ENCODE peak calls at places on chromosomes 13 and 19, in nine cellular contexts. T is fibroblast of lung, O is neural progenitor cell, A is gastrocnemius medialis, Y is astrocyte, E is heart left ventricle, C is right lobe of liver, P is thoracic aorta, M is adrenal gland. K is an unnamed sample.

GRCh38 chr19:7899751-7900352 is 3.8 kb upstream of the MAP2K7 start:
- DNase-seq in T (no peak), O (no peak), A (no peak), Y (no peak), E (no peak), C (no peak), P (no peak), M (no peak), K (no peak)

GRCh38 chr13:76012091-76012721 is 376.1 kb downstream of the LMO7 start:
- DNase-seq in T (peak; percentile 76), O (no peak), A (no peak), Y (peak; percentile 71), E (no peak), C (no peak), P (no peak), M (no peak), K (no peak)

GRCh38 chr13:73065665-73066350 is 7.0 kb downstream of the KLF5 start:
- DNase-seq in T (no peak), O (no peak), A (no peak), Y (no peak), E (no peak), C (no peak), P (no peak), M (no peak), K (no peak)

GRCh38 chr13:93797463-93797862 is 570.9 kb downstream of the GPC6 start:
- DNase-seq in T (peak; percentile 25), O (no peak), A (no peak), Y (no peak), E (no peak), C (no peak), P (no peak), M (no peak), K (no peak)

GRCh38 chr19:19304186-19304975 is 15.9 kb downstream of the SUGP1 start:
- DNase-seq in T (no peak), O (no peak), A (no peak), Y (no peak), E (peak; percentile 59), C (no peak), P (no peak), M (peak; percentile 92), K (no peak)

GRCh38 chr13:29706923-29707322 is 111.4 kb upstream of the SLC7A1 start:
- DNase-seq in T (no peak), O (no peak), A (no peak), Y (no peak), E (no peak), C (no peak), P (no peak), M (no peak), K (no peak)

GRCh38 chr13:109900320-109900719 is 113.9 kb upstream of the IRS2 start:
- DNase-seq in T (no peak), O (peak; percentile 32), A (no peak), Y (no peak), E (no peak), C (no peak), P (no peak), M (no peak), K (no peak)

GRCh38 chr13:26946675-26947342 is 186.2 kb upstream of the GPR12 start:
- DNase-seq in T (peak; percentile 48), O (peak; percentile 75), A (no peak), Y (peak; percentile 32), E (no peak), C (no peak), P (no peak), M (no peak), K (no peak)

DNA sequence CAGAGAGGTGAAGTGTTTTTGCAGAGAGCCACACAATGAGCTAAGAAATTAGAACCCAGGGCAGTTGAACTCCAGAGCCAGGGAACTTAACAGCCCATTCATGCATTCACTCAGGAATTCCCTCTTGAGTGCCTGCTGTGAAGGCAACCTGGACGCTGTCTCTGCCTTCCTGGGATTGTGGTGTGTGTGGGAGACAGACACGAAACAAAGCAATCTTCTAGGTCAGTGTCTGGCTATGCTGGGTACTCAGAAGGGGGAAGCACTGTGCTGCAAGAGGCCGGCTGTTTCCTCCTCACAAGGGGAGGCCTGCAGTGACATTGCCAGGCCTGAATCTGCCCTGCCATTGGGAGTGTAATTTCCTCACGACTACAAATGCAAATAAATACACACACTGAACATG is 9.7 kb downstream of the BCKDHA start:
- DNase-seq in T (peak; percentile 44), O (peak; percentile 48), A (no peak), Y (peak; percentile 19), E (no peak), C (no peak), P (no peak), M (no peak), K (no peak)
- H3K27ac ChIP-seq in T (no peak overlapping the region), O (peak overlapping the region; percentile 42), A (no peak overlapping the region), Y (no peak overlapping the region), E (peak overlapping the region; percentile 68), C (no peak overlapping the region), P (no peak overlapping the region), M (no peak overlapping the region), K (no peak overlapping the region)

GRCh38 chr13:77810891-77811290 is 107.7 kb downstream of the EDNRB start:
- DNase-seq in T (no peak), O (no peak), A (no peak), Y (no peak), E (no peak), C (no peak), P (no peak), M (no peak), K (no peak)

GRCh38 chr13:77815330-77815729 is 103.3 kb downstream of the EDNRB start:
- DNase-seq in T (no peak), O (no peak), A (no peak), Y (no peak), E (no peak), C (no peak), P (no peak), M (no peak), K (no peak)

GRCh38 chr13:77811981-77812380 is 106.7 kb downstream of the EDNRB start:
- DNase-seq in T (no peak), O (no peak), A (no peak), Y (no peak), E (no peak), C (no peak), P (no peak), M (no peak), K (no peak)

DNA sequence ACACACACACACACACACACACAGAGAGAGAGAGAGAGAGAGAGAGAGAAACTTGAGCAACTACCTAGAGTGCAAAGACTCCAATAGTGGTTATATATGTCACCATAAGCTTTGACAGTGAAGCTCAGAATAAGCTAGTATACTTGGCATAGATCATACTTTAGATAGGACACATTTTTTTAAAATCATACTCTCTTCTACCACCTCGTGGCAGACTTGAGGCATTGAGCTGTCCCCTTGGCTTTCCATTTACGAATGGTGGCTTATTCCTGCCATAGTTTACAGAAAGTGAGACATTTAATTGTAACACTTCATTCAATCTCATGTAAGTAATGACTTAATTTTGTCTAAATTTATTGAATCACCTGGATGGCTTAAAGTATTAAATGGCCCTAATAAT is 108.2 kb downstream of the EDNRB start:
- DNase-seq in T (peak; percentile 12), O (no peak), A (no peak), Y (peak; percentile 6), E (no peak), C (no peak), P (no peak), M (no peak), K (no peak)
- TF ChIP-seq CTCF in T (peak; percentile 59), O (peak; percentile 33), A (no peak), Y (peak; percentile 28), E (no peak), C (peak; percentile 47), P (no peak), M (peak; percentile 51), K (no peak)

GRCh38 chr19:45094707-45095106 is 1.7 kb downstream of the PPP1R37 start:
- DNase-seq in T (no peak), O (no peak), A (no peak), Y (no peak), E (no peak), C (no peak), P (no peak), M (no peak), K (no peak)

GRCh38 chr19:45090598-45090997 is 2.4 kb upstream of the PPP1R37 start:
- DNase-seq in T (no peak), O (no peak), A (no peak), Y (no peak), E (no peak), C (no peak), P (no peak), M (no peak), K (no peak)

GRCh38 chr19:45094158-45094557 is 1.2 kb downstream of the PPP1R37 start:
- DNase-seq in T (no peak), O (no peak), A (no peak), Y (no peak), E (no peak), C (no peak), P (no peak), M (no peak), K (no peak)

GRCh38 chr19:45091031-45091918 is 1.7 kb upstream of the PPP1R37 start:
- DNase-seq in T (peak; percentile 98), O (peak; percentile 100), A (peak; percentile 97), Y (peak; percentile 97), E (peak; percentile 98), C (peak; percentile 99), P (peak; percentile 94), M (peak; percentile 99), K (peak; percentile 99)

DNA sequence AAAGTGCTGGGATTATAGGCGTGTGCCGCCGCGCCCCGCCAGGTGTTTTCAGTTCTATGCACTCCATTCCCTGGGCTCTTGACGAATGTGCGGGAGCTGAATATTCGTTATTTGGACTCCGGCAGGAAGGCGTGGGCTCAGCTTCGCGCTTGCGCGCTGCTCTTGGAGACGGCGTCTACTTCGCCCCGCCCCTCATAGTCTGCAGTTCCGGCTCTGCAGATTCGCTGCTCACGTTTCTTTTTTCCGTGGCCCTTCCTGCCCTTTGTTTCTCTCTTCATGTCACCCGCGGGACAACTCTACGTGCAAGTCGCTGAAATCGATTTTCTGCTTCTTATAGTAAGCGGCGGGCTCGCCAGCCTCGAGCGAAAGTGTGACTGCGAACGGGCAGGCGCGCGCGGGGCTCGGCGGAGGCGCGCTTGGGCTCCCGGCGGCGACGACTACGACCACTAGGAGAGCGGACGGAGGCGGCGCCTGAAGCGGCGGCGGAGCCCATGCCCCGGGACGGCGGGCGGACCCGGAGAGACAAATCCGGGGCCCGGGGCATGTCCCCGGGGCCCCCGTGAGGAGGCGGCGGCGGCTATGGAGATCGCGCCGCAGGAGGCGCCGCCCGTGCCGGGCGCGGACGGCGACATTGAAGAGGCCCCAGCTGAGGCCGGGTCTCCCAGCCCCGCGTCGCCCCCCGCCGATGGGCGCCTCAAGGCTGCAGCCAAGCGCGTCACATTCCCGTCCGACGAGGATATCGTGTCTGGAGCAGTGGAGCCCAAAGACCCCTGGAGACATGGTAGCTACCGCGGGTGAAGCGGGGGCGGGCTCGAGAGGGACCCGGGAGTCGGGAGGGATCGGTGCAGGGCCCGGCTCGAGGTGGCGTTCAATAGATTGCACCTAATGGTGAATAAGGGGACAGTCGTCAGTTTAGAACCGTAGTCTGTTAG is at the start of gene PPP1R37:
- DNase-seq in T (peak; percentile 97), O (peak; percentile 99), A (peak; percentile 91), Y (peak; percentile 95), E (peak; percentile 92), C (peak; percentile 95), P (peak; percentile 75), M (peak; percentile 98), K (peak; percentile 98)
- H3K4me1 ChIP-seq in T (peaks cover 27% of the 10 kb centered on the region), O (peaks cover 17% of the 10 kb centered on the region), A (peaks cover 53% of the 10 kb centered on the region), Y (peaks cover 24% of the 10 kb centered on the region), E (peaks cover 37% of the 10 kb centered on the region), C (peaks cover 29% of the 10 kb centered on the region), P (peaks cover 24% of the 10 kb centered on the region), M (peaks cover 35% of the 10 kb centered on the region), K (peaks cover 66% of the 10 kb centered on the region)

GRCh38 chr13:80037505-80037888 is 303.4 kb downstream of the SPRY2 start:
- DNase-seq in T (peak; percentile 95), O (no peak), A (no peak), Y (peak; percentile 93), E (no peak), C (no peak), P (no peak), M (no peak), K (no peak)

GRCh38 chr13:80036845-80037504 is 304.0 kb downstream of the SPRY2 start:
- DNase-seq in T (no peak), O (no peak), A (no peak), Y (no peak), E (no peak), C (no peak), P (no peak), M (no peak), K (no peak)

GRCh38 chr13:80038371-80038770 is 302.6 kb downstream of the SPRY2 start:
- DNase-seq in T (no peak), O (no peak), A (no peak), Y (no peak), E (no peak), C (no peak), P (no peak), M (no peak), K (no peak)

GRCh38 chr13:80033286-80033685 is 307.6 kb downstream of the SPRY2 start:
- DNase-seq in T (peak; percentile 34), O (no peak), A (no peak), Y (no peak), E (no peak), C (no peak), P (no peak), M (no peak), K (no peak)

GRCh38 chr13:80035096-80035495 is 305.8 kb downstream of the SPRY2 start:
- DNase-seq in T (no peak), O (no peak), A (no peak), Y (no peak), E (no peak), C (no peak), P (no peak), M (no peak), K (no peak)
- H3K27ac ChIP-seq in T (no peak overlapping the region), O (no peak overlapping the region), A (no peak overlapping the region), Y (no peak overlapping the region), E (no peak overlapping the region), C (no peak overlapping the region), P (no peak overlapping the region), M (no peak overlapping the region), K (no peak overlapping the region)

K was measured in esophagus muscularis mucosa.